ENCODE peak calls at places on chromosomes 4 and X, in nine cellular contexts. O is GM23248, Z is HCT116, F is GM23338, M is neural progenitor cell, V is OCI-LY7, Q is hepatocyte, D is MM.1S, B is SK-N-SH. K is an unnamed sample.
A peak's percentile ranks its signal among the peaks of the same experiment; 100 is the strongest.

GRCh38 chr4:73901031-73901430 is 31.8 kb downstream of the CXCL1 start:
- DNase-seq in O (peak; percentile 63), Z (no peak), F (no peak), M (no peak), V (no peak), Q (no peak), D (no peak), B (no peak), K (no peak)

GRCh38 chrX:36583674-36584073 is 424.5 kb upstream of the FAM47C start:
- DNase-seq in O (no peak), Z (no peak), F (no peak), M (no peak), V (no peak), Q (no peak), D (no peak), B (no peak), K (peak; percentile 4)

GRCh38 chr4:159837071-159837470 is 734.2 kb downstream of the RAPGEF2 start:
- DNase-seq in O (no peak), Z (no peak), F (no peak), M (no peak), V (no peak), Q (no peak), D (no peak), B (no peak), K (no peak)

GRCh38 chr4:171812377-171813194 is 618 bp upstream of the GALNTL6 start:
- DNase-seq in O (no peak), Z (no peak), F (peak; percentile 53), M (peak; percentile 61), V (no peak), Q (peak; percentile 11), D (no peak), B (peak; percentile 29), K (no peak)

GRCh38 chr4:101933855-101934254 is 143.3 kb downstream of the BANK1 start:
- DNase-seq in O (no peak), Z (no peak), F (no peak), M (no peak), V (no peak), Q (no peak), D (no peak), B (peak; percentile 23), K (no peak)

GRCh38 chr4:22911285-22911684 is 218.5 kb downstream of the GBA3 start:
- DNase-seq in O (no peak), Z (no peak), F (no peak), M (no peak), V (no peak), Q (no peak), D (peak; percentile 52), B (no peak), K (no peak)

GRCh38 chrX:11591712-11592351 is 73.9 kb downstream of the ARHGAP6 start:
- DNase-seq in O (no peak), Z (no peak), F (peak; percentile 1), M (no peak), V (peak; percentile 1), Q (no peak), D (peak; percentile 19), B (no peak), K (no peak)

GRCh38 chr4:66298596-66298995 is 628.3 kb upstream of the EPHA5 start:
- DNase-seq in O (no peak), Z (no peak), F (no peak), M (no peak), V (no peak), Q (peak; percentile 11), D (no peak), B (no peak), K (peak; percentile 73)

GRCh38 chrX:111447298-111447697 is 35.3 kb upstream of the DCX start:
- DNase-seq in O (no peak), Z (peak; percentile 4), F (peak; percentile 57), M (peak; percentile 81), V (peak; percentile 21), Q (peak; percentile 56), D (peak; percentile 47), B (peak; percentile 20), K (peak; percentile 22)

GRCh38 chrX:39158801-39159657 is 357.8 kb downstream of the MID1IP1 start:
- DNase-seq in O (peak; percentile 26), Z (no peak), F (no peak), M (no peak), V (no peak), Q (peak; percentile 16), D (peak; percentile 66), B (peak; percentile 59), K (peak; percentile 33)

GRCh38 chr4:156173481-156173880 is 219.8 kb upstream of the CTSO start:
- DNase-seq in O (no peak), Z (no peak), F (no peak), M (no peak), V (no peak), Q (no peak), D (no peak), B (no peak), K (no peak)

GRCh38 chrX:136453771-136454170 is 34.0 kb upstream of the BRS3 start:
- DNase-seq in O (no peak), Z (no peak), F (no peak), M (no peak), V (no peak), Q (no peak), D (no peak), B (no peak), K (peak; percentile 80)

GRCh38 chr4:181365671-181366070 is 877.5 kb upstream of the TENM3 start:
- DNase-seq in O (no peak), Z (no peak), F (no peak), M (no peak), V (no peak), Q (no peak), D (no peak), B (no peak), K (no peak)

GRCh38 chr4:10013722-10014121 is 7.6 kb downstream of the SLC2A9 start:
- DNase-seq in O (peak; percentile 43), Z (peak; percentile 18), F (peak; percentile 87), M (peak; percentile 75), V (peak; percentile 39), Q (peak; percentile 70), D (peak; percentile 84), B (peak; percentile 47), K (peak; percentile 64)

GRCh38 chr4:41256131-41256739 is 493 bp upstream of the UCHL1 start:
- DNase-seq in O (peak; percentile 36), Z (no peak), F (peak; percentile 75), M (peak; percentile 56), V (peak; percentile 27), Q (no peak), D (no peak), B (peak; percentile 60), K (no peak)

GRCh38 chr4:123825596-123826291 is 429.1 kb downstream of the SPRY1 start:
- DNase-seq in O (peak; percentile 68), Z (no peak), F (no peak), M (no peak), V (no peak), Q (no peak), D (no peak), B (no peak), K (peak; percentile 11)

GRCh38 chrX:154021131-154021611 is 1.5 kb upstream of the IRAK1 start:
- DNase-seq in O (peak; percentile 84), Z (no peak), F (no peak), M (no peak), V (no peak), Q (no peak), D (no peak), B (no peak), K (no peak)

DNA sequence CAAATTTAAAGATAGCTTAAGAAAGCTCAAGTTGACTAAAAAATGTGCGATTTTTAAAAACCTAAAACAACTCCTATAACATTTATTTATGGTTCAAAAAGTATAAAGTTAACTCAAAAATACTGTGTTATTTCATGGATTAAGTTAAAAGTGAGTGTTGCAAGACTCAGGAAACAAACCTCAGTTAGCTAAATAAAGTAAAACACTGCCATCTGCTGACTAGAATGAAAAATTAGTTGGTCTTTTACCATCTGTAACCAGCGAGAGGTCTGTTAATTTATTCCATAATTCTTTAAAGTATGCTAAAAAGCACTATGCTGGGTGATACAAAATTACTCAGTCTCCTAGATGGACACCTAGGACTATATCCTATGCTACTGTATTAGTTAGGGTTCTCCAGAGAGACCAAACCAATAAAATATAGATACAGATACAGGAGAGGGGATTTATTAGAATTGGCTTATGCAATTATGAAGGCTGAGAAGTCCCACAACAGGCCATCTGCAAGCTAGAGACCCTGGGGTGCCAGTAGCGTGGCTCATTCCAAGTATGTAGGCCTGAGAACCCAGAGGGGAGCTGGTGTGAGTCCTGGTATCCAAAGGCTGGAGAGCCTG is 4.9 kb upstream of the WDFY3 start:
- DNase-seq in O (peak; percentile 83), Z (peak; percentile 26), F (peak; percentile 74), M (peak; percentile 49), V (peak; percentile 23), Q (peak; percentile 62), D (peak; percentile 62), B (peak; percentile 30), K (peak; percentile 59)
- TF ChIP-seq EZH2phosphoT487 in O (no peak), Z (no peak), F (no peak), M (no peak), V (no peak), Q (no peak), D (no peak), B (no peak), K (no peak)

GRCh38 chr4:105236917-105237311 is 90.2 kb downstream of the TET2 start:
- DNase-seq in O (no peak), Z (no peak), F (no peak), M (no peak), V (no peak), Q (no peak), D (peak; percentile 44), B (no peak), K (no peak)

GRCh38 chr4:105234582-105234981 is 87.9 kb downstream of the TET2 start:
- DNase-seq in O (no peak), Z (no peak), F (no peak), M (no peak), V (no peak), Q (no peak), D (no peak), B (peak; percentile 13), K (no peak)

GRCh38 chr4:105232374-105232773 is 85.7 kb downstream of the TET2 start:
- DNase-seq in O (no peak), Z (no peak), F (no peak), M (no peak), V (no peak), Q (no peak), D (no peak), B (no peak), K (no peak)

GRCh38 chr4:105240037-105240436 is 93.4 kb downstream of the TET2 start:
- DNase-seq in O (no peak), Z (no peak), F (no peak), M (no peak), V (no peak), Q (no peak), D (no peak), B (no peak), K (no peak)

GRCh38 chr4:105236202-105236916 is 89.7 kb downstream of the TET2 start:
- DNase-seq in O (no peak), Z (no peak), F (no peak), M (no peak), V (no peak), Q (no peak), D (peak; percentile 83), B (no peak), K (no peak)
- TF ChIP-seq EZH2phosphoT487 in O (no peak), Z (no peak), F (no peak), M (no peak), V (no peak), Q (no peak), D (no peak), B (no peak), K (no peak)

GRCh38 chr4:53055274-53055673 is 193.2 kb downstream of the RASL11B start:
- DNase-seq in O (peak; percentile 61), Z (no peak), F (no peak), M (no peak), V (no peak), Q (peak; percentile 7), D (no peak), B (peak; percentile 14), K (no peak)
- TF ChIP-seq EZH2phosphoT487 in O (no peak), Z (no peak), F (no peak), M (no peak), V (no peak), Q (no peak), D (no peak), B (no peak), K (no peak)

GRCh38 chr4:138588501-138588900 is 346.4 kb upstream of the SLC7A11 start:
- DNase-seq in O (peak; percentile 12), Z (no peak), F (no peak), M (no peak), V (no peak), Q (no peak), D (peak; percentile 72), B (no peak), K (no peak)
- TF ChIP-seq EZH2phosphoT487 in O (no peak), Z (no peak), F (no peak), M (no peak), V (no peak), Q (no peak), D (no peak), B (no peak), K (no peak)